ENCODE peak calls at places on chromosomes 7 and 10, in five cellular contexts. One of them, this sample, is unnamed.

GRCh38 chr10:66292456-66292855 is 633.4 kb upstream of the LRRTM3 start:
- DNase-seq in GM12865: no peak
- DNase-seq in DND-41: no peak
- DNase-seq in fibroblast of mammary gland: no peak
- DNase-seq in heart right ventricle: no peak
- DNase-seq in this sample: no peak

GRCh38 chr10:50577681-50578350 is 45.9 kb downstream of the SGMS1 start:
- DNase-seq in DND-41: no peak
- DNase-seq in heart right ventricle: peak; percentile 54
- DNase-seq in fibroblast of mammary gland: peak; percentile 38
- DNase-seq in GM12865: peak; percentile 19
- DNase-seq in this sample: no peak

GRCh38 chr7:45595809-45596664 is 21.9 kb downstream of the ADCY1 start:
- DNase-seq in GM12865: no peak
- DNase-seq in fibroblast of mammary gland: no peak
- DNase-seq in DND-41: no peak
- DNase-seq in heart right ventricle: no peak
- DNase-seq in this sample: no peak

GRCh38 chr7:18768256-18768655 is 272.7 kb downstream of the HDAC9 start:
- DNase-seq in GM12865: no peak
- DNase-seq in fibroblast of mammary gland: peak; percentile 78
- DNase-seq in heart right ventricle: no peak
- DNase-seq in DND-41: no peak
- DNase-seq in this sample: no peak

GRCh38 chr7:36884863-36885262 is 160.6 kb upstream of the AOAH start:
- DNase-seq in DND-41: no peak
- DNase-seq in heart right ventricle: no peak
- DNase-seq in GM12865: no peak
- DNase-seq in fibroblast of mammary gland: no peak
- DNase-seq in this sample: no peak

GRCh38 chr7:26863504-26864308 is 684 bp downstream of the SKAP2 start:
- DNase-seq in DND-41: no peak
- DNase-seq in fibroblast of mammary gland: peak; percentile 54
- DNase-seq in heart right ventricle: peak; percentile 7
- DNase-seq in GM12865: peak; percentile 69
- DNase-seq in this sample: no peak

GRCh38 chr10:8074881-8075280 is 20.4 kb downstream of the GATA3 start:
- DNase-seq in GM12865: no peak
- DNase-seq in heart right ventricle: no peak
- DNase-seq in DND-41: no peak
- DNase-seq in fibroblast of mammary gland: no peak
- DNase-seq in this sample: no peak

GRCh38 chr10:11424456-11425287 is 186.8 kb downstream of the USP6NL start:
- DNase-seq in heart right ventricle: peak; percentile 27
- DNase-seq in GM12865: peak; percentile 54
- DNase-seq in fibroblast of mammary gland: peak; percentile 52
- DNase-seq in DND-41: no peak
- DNase-seq in this sample: no peak

GRCh38 chr10:5103481-5103880 is 9.3 kb downstream of the AKR1C3 start:
- DNase-seq in fibroblast of mammary gland: no peak
- DNase-seq in GM12865: no peak
- DNase-seq in heart right ventricle: no peak
- DNase-seq in DND-41: no peak
- DNase-seq in this sample: no peak

GRCh38 chr10:111429288-111430028 is 352.6 kb downstream of the ADRA2A start:
- DNase-seq in DND-41: no peak
- DNase-seq in GM12865: no peak
- DNase-seq in heart right ventricle: no peak
- DNase-seq in fibroblast of mammary gland: peak; percentile 67
- DNase-seq in this sample: peak; percentile 2

GRCh38 chr10:83692196-83692595 is 447.1 kb upstream of the GHITM start:
- DNase-seq in heart right ventricle: no peak
- DNase-seq in fibroblast of mammary gland: no peak
- DNase-seq in GM12865: no peak
- DNase-seq in DND-41: no peak
- DNase-seq in this sample: no peak

GRCh38 chr7:114502454-114503254 is 88.0 kb downstream of the FOXP2 start:
- DNase-seq in heart right ventricle: no peak
- DNase-seq in DND-41: no peak
- DNase-seq in GM12865: no peak
- DNase-seq in fibroblast of mammary gland: peak; percentile 31
- DNase-seq in this sample: no peak

GRCh38 chr7:76077435-76077834 is 29.5 kb downstream of the MDH2 start:
- DNase-seq in fibroblast of mammary gland: no peak
- DNase-seq in DND-41: no peak
- DNase-seq in GM12865: no peak
- DNase-seq in heart right ventricle: no peak
- DNase-seq in this sample: no peak

GRCh38 chr10:98301664-98302319 is 33.8 kb upstream of the LOXL4 start:
- DNase-seq in DND-41: no peak
- DNase-seq in heart right ventricle: no peak
- DNase-seq in GM12865: no peak
- DNase-seq in fibroblast of mammary gland: no peak
- DNase-seq in this sample: no peak

GRCh38 chr10:70858759-70859158 is 29.6 kb downstream of the PCBD1 start:
- DNase-seq in GM12865: no peak
- DNase-seq in DND-41: no peak
- DNase-seq in fibroblast of mammary gland: no peak
- DNase-seq in heart right ventricle: no peak
- DNase-seq in this sample: no peak

GRCh38 chr7:24441331-24442059 is 131.8 kb upstream of the PALS2 start:
- DNase-seq in DND-41: no peak
- DNase-seq in GM12865: peak; percentile 45
- DNase-seq in heart right ventricle: no peak
- DNase-seq in fibroblast of mammary gland: no peak
- DNase-seq in this sample: no peak

GRCh38 chr10:72186213-72186612 is 29.6 kb upstream of the ANAPC16 start:
- DNase-seq in fibroblast of mammary gland: peak; percentile 57
- DNase-seq in heart right ventricle: no peak
- DNase-seq in GM12865: no peak
- DNase-seq in DND-41: no peak
- DNase-seq in this sample: no peak

GRCh38 chr10:72186633-72187330 is 29.0 kb upstream of the ANAPC16 start:
- DNase-seq in heart right ventricle: peak; percentile 68
- DNase-seq in GM12865: no peak
- DNase-seq in DND-41: no peak
- DNase-seq in fibroblast of mammary gland: peak; percentile 66
- DNase-seq in this sample: no peak

DNA sequence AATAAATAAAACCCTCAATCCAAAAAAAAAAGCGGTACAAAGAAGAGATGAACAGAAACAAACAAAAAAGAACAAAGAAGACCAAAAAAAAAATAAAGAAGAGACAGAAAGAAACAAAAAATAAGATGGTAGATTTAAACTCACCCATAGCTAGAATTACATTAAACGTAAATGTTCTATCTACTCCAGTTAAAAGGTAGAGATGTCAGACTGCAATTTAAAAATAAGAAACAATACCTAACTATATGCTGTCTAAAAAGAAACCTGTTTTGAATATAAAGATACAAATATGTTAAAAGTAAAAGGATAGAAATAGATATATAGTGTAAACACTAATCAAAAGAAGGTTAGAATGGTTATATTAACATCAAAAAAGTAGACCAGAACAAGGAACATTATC is 31.7 kb upstream of the ANAPC16 start:
- DNase-seq in heart right ventricle: no peak
- DNase-seq in fibroblast of mammary gland: no peak
- DNase-seq in GM12865: no peak
- DNase-seq in DND-41: no peak
- DNase-seq in this sample: no peak
- H3K4me3 ChIP-seq in heart right ventricle: no peak overlapping the region
- H3K4me3 ChIP-seq in fibroblast of mammary gland: no peak overlapping the region
- H3K4me3 ChIP-seq in GM12865: no peak overlapping the region
- H3K4me3 ChIP-seq in DND-41: no peak overlapping the region
- H3K4me3 ChIP-seq in this sample: no peak overlapping the region

DNA sequence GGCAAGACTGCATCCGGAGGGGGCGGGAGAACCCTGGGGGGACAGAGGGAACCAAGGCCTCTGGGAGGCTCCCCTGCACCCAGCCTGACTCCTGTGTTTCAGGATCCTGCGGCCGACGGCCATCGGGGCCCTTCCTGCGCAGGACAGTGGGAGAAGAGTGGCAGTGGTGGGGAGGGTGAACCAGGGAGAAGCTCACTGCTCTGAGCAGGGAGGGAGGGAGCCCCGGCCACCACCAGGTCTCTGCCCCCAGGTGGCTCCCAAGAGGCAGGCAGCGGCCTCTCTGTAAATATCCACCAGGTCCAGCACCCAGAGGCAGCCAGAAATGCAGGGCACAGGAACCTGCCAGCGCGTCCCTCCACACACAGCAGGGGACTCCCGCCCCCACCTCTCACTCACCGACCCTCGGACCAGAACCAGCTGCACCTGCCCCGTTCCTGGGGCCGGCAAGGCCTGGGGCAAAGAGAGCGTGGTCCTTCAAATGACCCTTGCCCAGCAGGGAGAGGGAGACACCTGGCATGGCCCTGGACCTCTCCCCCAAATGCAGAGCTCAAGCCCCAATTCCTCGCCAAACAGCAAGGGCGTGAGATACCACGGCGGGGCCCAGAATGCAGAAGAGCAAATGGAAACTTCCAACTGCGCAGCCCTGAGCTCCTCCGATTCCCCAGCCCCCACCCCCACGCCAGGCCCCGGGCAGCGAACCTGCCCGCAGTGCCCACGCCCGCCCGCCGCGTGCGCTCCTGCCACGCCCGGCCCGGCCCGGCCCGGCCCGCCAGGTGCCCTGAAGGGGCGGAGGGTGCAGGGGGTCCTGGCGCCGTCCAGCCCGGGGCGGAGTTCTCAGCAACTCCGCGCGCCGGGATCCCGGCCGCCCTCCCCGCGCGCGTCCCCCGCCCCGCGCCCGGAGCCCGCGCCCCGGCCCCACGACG is 805 bp downstream of the RASGEF1A start:
- DNase-seq in heart right ventricle: no peak
- DNase-seq in fibroblast of mammary gland: no peak
- DNase-seq in GM12865: no peak
- DNase-seq in DND-41: no peak
- DNase-seq in this sample: no peak
- H3K4me3 ChIP-seq in heart right ventricle: peak overlapping the region; percentile 10
- H3K4me3 ChIP-seq in fibroblast of mammary gland: no peak overlapping the region
- H3K4me3 ChIP-seq in GM12865: no peak overlapping the region
- H3K4me3 ChIP-seq in DND-41: no peak overlapping the region
- H3K4me3 ChIP-seq in this sample: no peak overlapping the region

DNA sequence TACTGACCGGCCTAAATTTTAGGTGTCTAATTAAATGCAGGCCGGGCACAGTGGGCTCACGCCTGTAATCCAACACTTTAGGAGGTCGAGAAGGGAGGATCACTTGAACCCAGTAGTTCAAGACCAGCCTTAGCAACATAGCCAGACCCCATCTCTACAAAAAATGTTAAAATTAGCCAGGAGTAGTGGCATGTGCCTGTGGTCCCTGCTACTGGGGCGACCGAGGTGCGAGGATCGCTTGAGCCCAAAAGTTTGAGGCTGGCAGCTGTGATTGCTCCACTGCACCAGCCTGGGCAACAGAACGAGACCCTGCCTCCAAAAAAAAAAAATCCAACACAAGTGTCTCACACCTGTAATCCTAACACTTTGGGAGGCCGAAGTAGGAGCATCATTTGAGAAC is 491 bp upstream of the SLC37A3 start:
- DNase-seq in heart right ventricle: no peak
- DNase-seq in DND-41: no peak
- DNase-seq in GM12865: no peak
- DNase-seq in fibroblast of mammary gland: no peak
- DNase-seq in this sample: no peak
- H3K4me3 ChIP-seq in heart right ventricle: peak overlapping the region; percentile 96
- H3K4me3 ChIP-seq in DND-41: no peak overlapping the region
- H3K4me3 ChIP-seq in GM12865: no peak overlapping the region
- H3K4me3 ChIP-seq in fibroblast of mammary gland: no peak overlapping the region
- H3K4me3 ChIP-seq in this sample: no peak overlapping the region

GRCh38 chr7:156606618-156607331 is 33.8 kb upstream of the RNF32 start:
- DNase-seq in heart right ventricle: no peak
- DNase-seq in fibroblast of mammary gland: no peak
- DNase-seq in DND-41: no peak
- DNase-seq in GM12865: no peak
- DNase-seq in this sample: no peak
- H3K4me3 ChIP-seq in heart right ventricle: no peak overlapping the region
- H3K4me3 ChIP-seq in fibroblast of mammary gland: no peak overlapping the region
- H3K4me3 ChIP-seq in DND-41: no peak overlapping the region
- H3K4me3 ChIP-seq in GM12865: no peak overlapping the region
- H3K4me3 ChIP-seq in this sample: no peak overlapping the region

DNA sequence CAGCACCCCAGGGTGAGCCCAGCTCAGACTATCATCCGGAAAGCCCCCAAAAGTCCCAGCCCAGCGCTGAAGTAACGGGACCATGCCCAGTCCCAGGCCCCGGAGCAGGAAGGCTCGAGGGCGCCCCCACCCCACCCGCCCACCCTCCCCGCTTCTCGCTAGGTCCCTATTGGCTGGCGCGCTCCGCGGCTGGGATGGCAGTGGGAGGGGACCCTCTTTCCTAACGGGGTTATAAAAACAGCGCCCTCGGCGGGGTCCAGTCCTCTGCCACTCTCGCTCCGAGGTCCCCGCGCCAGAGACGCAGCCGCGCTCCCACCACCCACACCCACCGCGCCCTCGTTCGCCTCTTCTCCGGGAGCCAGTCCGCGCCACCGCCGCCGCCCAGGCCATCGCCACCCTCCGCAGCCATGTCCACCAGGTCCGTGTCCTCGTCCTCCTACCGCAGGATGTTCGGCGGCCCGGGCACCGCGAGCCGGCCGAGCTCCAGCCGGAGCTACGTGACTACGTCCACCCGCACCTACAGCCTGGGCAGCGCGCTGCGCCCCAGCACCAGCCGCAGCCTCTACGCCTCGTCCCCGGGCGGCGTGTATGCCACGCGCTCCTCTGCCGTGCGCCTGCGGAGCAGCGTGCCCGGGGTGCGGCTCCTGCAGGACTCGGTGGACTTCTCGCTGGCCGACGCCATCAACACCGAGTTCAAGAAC is 1.1 kb downstream of the VIM start:
- DNase-seq in GM12865: peak; percentile 56
- DNase-seq in fibroblast of mammary gland: peak; percentile 89
- DNase-seq in DND-41: peak; percentile 92
- DNase-seq in heart right ventricle: peak; percentile 91
- DNase-seq in this sample: peak; percentile 85
- H3K4me3 ChIP-seq in GM12865: peak overlapping the region; percentile 67
- H3K4me3 ChIP-seq in fibroblast of mammary gland: peak overlapping the region; percentile 97
- H3K4me3 ChIP-seq in DND-41: peak overlapping the region; percentile 88
- H3K4me3 ChIP-seq in heart right ventricle: peak overlapping the region; percentile 83
- H3K4me3 ChIP-seq in this sample: peak overlapping the region; percentile 84

DNA sequence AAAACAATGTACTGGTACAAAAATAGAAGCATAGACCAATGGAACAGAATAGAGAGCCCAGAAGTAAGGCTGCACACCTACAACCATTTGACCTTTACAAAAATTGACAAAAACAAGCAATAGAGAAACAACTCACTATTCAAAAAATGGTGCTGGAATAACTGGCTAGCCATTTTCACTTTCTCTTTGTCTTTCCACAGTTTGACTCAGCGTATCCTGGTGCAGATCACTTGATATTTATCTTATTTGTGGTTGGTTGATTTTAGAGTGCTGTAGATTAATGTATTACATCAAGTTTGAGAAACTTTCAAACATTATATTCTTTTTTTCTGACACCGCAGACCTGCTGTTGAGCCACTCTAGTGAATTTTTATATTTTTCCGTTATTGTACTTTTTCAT is 381.4 kb downstream of the DGKB start:
- DNase-seq in DND-41: no peak
- DNase-seq in fibroblast of mammary gland: no peak
- DNase-seq in heart right ventricle: no peak
- DNase-seq in GM12865: no peak
- DNase-seq in this sample: no peak
- H3K4me3 ChIP-seq in DND-41: no peak overlapping the region
- H3K4me3 ChIP-seq in fibroblast of mammary gland: no peak overlapping the region
- H3K4me3 ChIP-seq in heart right ventricle: no peak overlapping the region
- H3K4me3 ChIP-seq in GM12865: no peak overlapping the region
- H3K4me3 ChIP-seq in this sample: no peak overlapping the region

This sample was measured in Jurkat, Clone E6-1.